ENCODE peak calls at places on chromosomes 3 and 15, in six cellular contexts. One of them, this sample, is unnamed.

GRCh38 chr3:126543457-126544090 is 15.2 kb downstream of the C3orf22 start:
- DNase-seq in lower lobe of right lung: peak; percentile 39
- DNase-seq in fibroblast of lung: no peak
- DNase-seq in progenitor cell of endocrine pancreas: no peak
- DNase-seq in HFFc6: no peak
- DNase-seq in nephron progenitor cell: no peak
- DNase-seq in this sample: no peak

GRCh38 chr3:74139648-74140047 is 474.8 kb downstream of the CNTN3 start:
- DNase-seq in lower lobe of right lung: no peak
- DNase-seq in fibroblast of lung: peak; percentile 16
- DNase-seq in progenitor cell of endocrine pancreas: no peak
- DNase-seq in HFFc6: peak; percentile 3
- DNase-seq in nephron progenitor cell: no peak
- DNase-seq in this sample: no peak

GRCh38 chr15:82060817-82061216 is 15.0 kb upstream of the MEX3B start:
- DNase-seq in lower lobe of right lung: no peak
- DNase-seq in fibroblast of lung: no peak
- DNase-seq in progenitor cell of endocrine pancreas: no peak
- DNase-seq in HFFc6: no peak
- DNase-seq in nephron progenitor cell: no peak
- DNase-seq in this sample: no peak

GRCh38 chr15:83613716-83614115 is 40.2 kb upstream of the ADAMTSL3 start:
- DNase-seq in lower lobe of right lung: no peak
- DNase-seq in fibroblast of lung: peak; percentile 4
- DNase-seq in progenitor cell of endocrine pancreas: no peak
- DNase-seq in HFFc6: peak; percentile 1
- DNase-seq in nephron progenitor cell: no peak
- DNase-seq in this sample: no peak

GRCh38 chr15:66108483-66109270 is 144.9 kb downstream of the MEGF11 start:
- DNase-seq in lower lobe of right lung: no peak
- DNase-seq in fibroblast of lung: no peak
- DNase-seq in progenitor cell of endocrine pancreas: no peak
- DNase-seq in HFFc6: no peak
- DNase-seq in nephron progenitor cell: no peak
- DNase-seq in this sample: no peak

GRCh38 chr3:50316657-50317242 is 5.8 kb downstream of the HYAL2 start:
- DNase-seq in lower lobe of right lung: peak; percentile 93
- DNase-seq in fibroblast of lung: no peak
- DNase-seq in progenitor cell of endocrine pancreas: no peak
- DNase-seq in HFFc6: no peak
- DNase-seq in nephron progenitor cell: no peak
- DNase-seq in this sample: no peak

GRCh38 chr3:98903705-98904481 is 2.4 kb upstream of the DCBLD2 start:
- DNase-seq in lower lobe of right lung: no peak
- DNase-seq in fibroblast of lung: no peak
- DNase-seq in progenitor cell of endocrine pancreas: no peak
- DNase-seq in HFFc6: no peak
- DNase-seq in nephron progenitor cell: no peak
- DNase-seq in this sample: no peak

GRCh38 chr15:98853593-98854420 is 153.8 kb downstream of the PGPEP1L start:
- DNase-seq in lower lobe of right lung: peak; percentile 52
- DNase-seq in fibroblast of lung: peak; percentile 46
- DNase-seq in progenitor cell of endocrine pancreas: no peak
- DNase-seq in HFFc6: no peak
- DNase-seq in nephron progenitor cell: peak; percentile 26
- DNase-seq in this sample: no peak

GRCh38 chr15:57950381-57950946 is 115.0 kb downstream of the ALDH1A2 start:
- DNase-seq in lower lobe of right lung: peak; percentile 55
- DNase-seq in fibroblast of lung: no peak
- DNase-seq in progenitor cell of endocrine pancreas: no peak
- DNase-seq in HFFc6: no peak
- DNase-seq in nephron progenitor cell: no peak
- DNase-seq in this sample: no peak

GRCh38 chr3:107651782-107652181 is 129.0 kb downstream of the BBX start:
- DNase-seq in lower lobe of right lung: no peak
- DNase-seq in fibroblast of lung: no peak
- DNase-seq in progenitor cell of endocrine pancreas: no peak
- DNase-seq in HFFc6: no peak
- DNase-seq in nephron progenitor cell: no peak
- DNase-seq in this sample: no peak

GRCh38 chr3:94175677-94176076 is 112.8 kb downstream of the NSUN3 start:
- DNase-seq in lower lobe of right lung: no peak
- DNase-seq in fibroblast of lung: no peak
- DNase-seq in progenitor cell of endocrine pancreas: no peak
- DNase-seq in HFFc6: no peak
- DNase-seq in nephron progenitor cell: no peak
- DNase-seq in this sample: no peak

GRCh38 chr3:56137406-56137805 is 330.9 kb downstream of the ERC2 start:
- DNase-seq in lower lobe of right lung: no peak
- DNase-seq in fibroblast of lung: peak; percentile 89
- DNase-seq in progenitor cell of endocrine pancreas: no peak
- DNase-seq in HFFc6: no peak
- DNase-seq in nephron progenitor cell: no peak
- DNase-seq in this sample: peak; percentile 73

GRCh38 chr3:104763007-104763406 is 603.7 kb upstream of the ALCAM start:
- DNase-seq in lower lobe of right lung: no peak
- DNase-seq in fibroblast of lung: peak; percentile 44
- DNase-seq in progenitor cell of endocrine pancreas: no peak
- DNase-seq in HFFc6: peak; percentile 56
- DNase-seq in nephron progenitor cell: no peak
- DNase-seq in this sample: peak; percentile 42

GRCh38 chr3:12445523-12446240 is 38.6 kb upstream of the TSEN2 start:
- DNase-seq in lower lobe of right lung: no peak
- DNase-seq in fibroblast of lung: no peak
- DNase-seq in progenitor cell of endocrine pancreas: no peak
- DNase-seq in HFFc6: no peak
- DNase-seq in nephron progenitor cell: no peak
- DNase-seq in this sample: no peak

GRCh38 chr15:68386587-68387287 is 45.2 kb downstream of the ITGA11 start:
- DNase-seq in lower lobe of right lung: no peak
- DNase-seq in fibroblast of lung: no peak
- DNase-seq in progenitor cell of endocrine pancreas: no peak
- DNase-seq in HFFc6: no peak
- DNase-seq in nephron progenitor cell: no peak
- DNase-seq in this sample: no peak

GRCh38 chr3:186044973-186045372 is 63.9 kb downstream of the ETV5 start:
- DNase-seq in lower lobe of right lung: no peak
- DNase-seq in fibroblast of lung: peak; percentile 32
- DNase-seq in progenitor cell of endocrine pancreas: peak; percentile 21
- DNase-seq in HFFc6: no peak
- DNase-seq in nephron progenitor cell: no peak
- DNase-seq in this sample: no peak

GRCh38 chr3:179949428-179949827 is 87.3 kb downstream of the PEX5L start:
- DNase-seq in lower lobe of right lung: no peak
- DNase-seq in fibroblast of lung: no peak
- DNase-seq in progenitor cell of endocrine pancreas: no peak
- DNase-seq in HFFc6: no peak
- DNase-seq in nephron progenitor cell: no peak
- DNase-seq in this sample: no peak

GRCh38 chr3:62665627-62666433 is 209.4 kb downstream of the CADPS start:
- DNase-seq in lower lobe of right lung: peak; percentile 54
- DNase-seq in fibroblast of lung: peak; percentile 68
- DNase-seq in progenitor cell of endocrine pancreas: peak; percentile 66
- DNase-seq in HFFc6: peak; percentile 61
- DNase-seq in nephron progenitor cell: peak; percentile 87
- DNase-seq in this sample: peak; percentile 73

GRCh38 chr3:35664460-35664919 is 25.2 kb downstream of the ARPP21 start:
- DNase-seq in lower lobe of right lung: peak; percentile 30
- DNase-seq in fibroblast of lung: peak; percentile 45
- DNase-seq in progenitor cell of endocrine pancreas: no peak
- DNase-seq in HFFc6: no peak
- DNase-seq in nephron progenitor cell: peak; percentile 39
- DNase-seq in this sample: peak; percentile 73

GRCh38 chr3:41167722-41168497 is 31.4 kb upstream of the CTNNB1 start:
- DNase-seq in lower lobe of right lung: no peak
- DNase-seq in fibroblast of lung: no peak
- DNase-seq in progenitor cell of endocrine pancreas: no peak
- DNase-seq in HFFc6: no peak
- DNase-seq in nephron progenitor cell: no peak
- DNase-seq in this sample: no peak

GRCh38 chr3:139284221-139284620 is 59.6 kb upstream of the MRPS22 start:
- DNase-seq in lower lobe of right lung: no peak
- DNase-seq in fibroblast of lung: no peak
- DNase-seq in progenitor cell of endocrine pancreas: no peak
- DNase-seq in HFFc6: peak; percentile 87
- DNase-seq in nephron progenitor cell: no peak
- DNase-seq in this sample: no peak

GRCh38 chr3:122563717-122564025 is 429 bp downstream of the PARP9 start:
- DNase-seq in lower lobe of right lung: no peak
- DNase-seq in fibroblast of lung: peak; percentile 24
- DNase-seq in progenitor cell of endocrine pancreas: no peak
- DNase-seq in HFFc6: no peak
- DNase-seq in nephron progenitor cell: no peak
- DNase-seq in this sample: no peak

GRCh38 chr15:65277015-65277414 is 9.7 kb downstream of the PARP16 start:
- DNase-seq in lower lobe of right lung: no peak
- DNase-seq in fibroblast of lung: no peak
- DNase-seq in progenitor cell of endocrine pancreas: no peak
- DNase-seq in HFFc6: no peak
- DNase-seq in nephron progenitor cell: no peak
- DNase-seq in this sample: no peak

GRCh38 chr15:74340139-74340538 is 27.3 kb downstream of the CYP11A1 start:
- DNase-seq in lower lobe of right lung: peak; percentile 19
- DNase-seq in fibroblast of lung: peak; percentile 9
- DNase-seq in progenitor cell of endocrine pancreas: no peak
- DNase-seq in HFFc6: no peak
- DNase-seq in nephron progenitor cell: no peak
- DNase-seq in this sample: peak; percentile 13

GRCh38 chr3:167187211-167187610 is 192.9 kb downstream of the ZBBX start:
- DNase-seq in lower lobe of right lung: no peak
- DNase-seq in fibroblast of lung: no peak
- DNase-seq in progenitor cell of endocrine pancreas: no peak
- DNase-seq in HFFc6: no peak
- DNase-seq in nephron progenitor cell: no peak
- DNase-seq in this sample: no peak
- TF ChIP-seq CTCF in lower lobe of right lung: no peak
- TF ChIP-seq CTCF in fibroblast of lung: no peak
- TF ChIP-seq CTCF in progenitor cell of endocrine pancreas: no peak
- TF ChIP-seq CTCF in HFFc6: no peak
- TF ChIP-seq CTCF in nephron progenitor cell: no peak
- TF ChIP-seq CTCF in this sample: no peak

GRCh38 chr3:183295211-183295610 is 42.2 kb downstream of the B3GNT5 start:
- DNase-seq in lower lobe of right lung: peak; percentile 57
- DNase-seq in fibroblast of lung: peak; percentile 97
- DNase-seq in progenitor cell of endocrine pancreas: no peak
- DNase-seq in HFFc6: peak; percentile 40
- DNase-seq in nephron progenitor cell: no peak
- DNase-seq in this sample: peak; percentile 85
- TF ChIP-seq CTCF in lower lobe of right lung: no peak
- TF ChIP-seq CTCF in fibroblast of lung: no peak
- TF ChIP-seq CTCF in progenitor cell of endocrine pancreas: no peak
- TF ChIP-seq CTCF in HFFc6: no peak
- TF ChIP-seq CTCF in nephron progenitor cell: no peak
- TF ChIP-seq CTCF in this sample: no peak

DNA sequence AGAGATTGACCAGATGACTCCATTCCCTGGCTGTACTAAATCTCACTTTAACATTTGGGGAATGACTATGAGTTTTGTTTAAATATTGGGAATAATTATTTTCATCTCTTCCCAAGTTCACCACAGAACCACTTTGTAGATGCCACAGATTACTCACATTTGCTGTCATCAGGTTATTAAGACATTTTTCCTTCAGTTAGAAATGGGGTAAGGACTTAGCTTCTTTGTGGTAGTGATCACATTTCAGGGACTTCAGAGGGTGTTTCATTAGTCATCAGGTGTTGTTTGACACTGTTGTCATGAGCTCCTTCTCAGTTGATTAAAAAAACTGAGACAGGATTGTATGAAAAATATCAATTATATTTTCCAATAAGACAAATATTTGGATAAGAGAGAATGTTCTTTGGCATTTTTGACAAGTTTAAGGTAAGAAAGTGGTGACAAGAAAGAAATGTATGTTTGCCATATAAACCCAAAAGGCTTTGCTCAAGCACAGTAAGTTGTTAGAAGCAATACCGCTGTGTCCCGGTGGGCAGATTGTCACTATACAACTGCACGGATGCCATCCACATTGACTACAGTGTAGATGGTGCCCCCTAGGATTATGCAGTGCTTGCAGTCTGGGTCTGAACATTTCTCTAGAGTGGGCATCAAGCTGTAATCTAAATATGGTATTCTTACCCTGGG is 22.3 kb downstream of the FBXL2 start:
- DNase-seq in lower lobe of right lung: no peak
- DNase-seq in fibroblast of lung: peak; percentile 73
- DNase-seq in progenitor cell of endocrine pancreas: no peak
- DNase-seq in HFFc6: peak; percentile 81
- DNase-seq in nephron progenitor cell: no peak
- DNase-seq in this sample: peak; percentile 64
- TF ChIP-seq CTCF in lower lobe of right lung: no peak
- TF ChIP-seq CTCF in fibroblast of lung: no peak
- TF ChIP-seq CTCF in progenitor cell of endocrine pancreas: no peak
- TF ChIP-seq CTCF in HFFc6: peak; percentile 44
- TF ChIP-seq CTCF in nephron progenitor cell: no peak
- TF ChIP-seq CTCF in this sample: no peak

DNA sequence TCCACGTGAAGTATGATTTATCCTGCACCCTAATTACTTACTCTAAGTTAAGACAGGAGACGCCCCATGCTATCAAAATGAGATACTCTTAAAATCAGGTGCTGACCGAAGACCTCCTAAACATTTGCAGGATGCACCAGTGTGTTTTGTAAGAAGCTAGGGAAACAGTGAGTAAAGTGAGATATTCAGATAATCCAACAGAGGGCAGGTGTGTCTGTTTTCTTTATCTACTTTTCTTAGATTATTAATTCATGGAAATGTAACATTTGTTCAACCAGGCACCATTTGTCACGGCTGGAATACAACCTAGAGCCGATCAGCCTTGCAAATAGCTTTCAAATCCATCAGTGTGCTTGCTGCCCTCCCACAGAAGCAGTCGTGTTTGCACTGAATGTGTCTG is 202.0 kb upstream of the CHRM5 start:
- DNase-seq in lower lobe of right lung: no peak
- DNase-seq in fibroblast of lung: no peak
- DNase-seq in progenitor cell of endocrine pancreas: no peak
- DNase-seq in HFFc6: no peak
- DNase-seq in nephron progenitor cell: no peak
- DNase-seq in this sample: no peak
- TF ChIP-seq CTCF in lower lobe of right lung: no peak
- TF ChIP-seq CTCF in fibroblast of lung: no peak
- TF ChIP-seq CTCF in progenitor cell of endocrine pancreas: no peak
- TF ChIP-seq CTCF in HFFc6: no peak
- TF ChIP-seq CTCF in nephron progenitor cell: no peak
- TF ChIP-seq CTCF in this sample: peak; percentile 16

GRCh38 chr15:44319385-44319784 is 30.9 kb downstream of the GOLM2 start:
- DNase-seq in lower lobe of right lung: no peak
- DNase-seq in fibroblast of lung: no peak
- DNase-seq in progenitor cell of endocrine pancreas: no peak
- DNase-seq in HFFc6: no peak
- DNase-seq in nephron progenitor cell: no peak
- DNase-seq in this sample: no peak
- TF ChIP-seq CTCF in lower lobe of right lung: no peak
- TF ChIP-seq CTCF in fibroblast of lung: no peak
- TF ChIP-seq CTCF in progenitor cell of endocrine pancreas: no peak
- TF ChIP-seq CTCF in HFFc6: no peak
- TF ChIP-seq CTCF in nephron progenitor cell: no peak
- TF ChIP-seq CTCF in this sample: no peak

This sample was measured in brain microvascular endothelial cell.